ENCODE peak calls at places on chromosomes 5 and 9, in four cellular contexts. One of them, this sample, is unnamed.

GRCh38 chr5:33065146-33065545 is 354.0 kb downstream of the NPR3 start:
- DNase-seq in AG10803: no peak
- DNase-seq in retina: no peak
- DNase-seq in AG08395: no peak
- DNase-seq in this sample: no peak

GRCh38 chr9:34771023-34771422 is 61.1 kb upstream of the CCL21 start:
- DNase-seq in AG10803: no peak
- DNase-seq in retina: no peak
- DNase-seq in AG08395: no peak
- DNase-seq in this sample: no peak

GRCh38 chr5:88984040-88984439 is 101.1 kb upstream of the MEF2C start:
- DNase-seq in AG10803: no peak
- DNase-seq in retina: no peak
- DNase-seq in AG08395: no peak
- DNase-seq in this sample: no peak

GRCh38 chr9:89407070-89407469 is 88.8 kb downstream of the SECISBP2 start:
- DNase-seq in AG10803: no peak
- DNase-seq in retina: no peak
- DNase-seq in AG08395: no peak
- DNase-seq in this sample: no peak

GRCh38 chr5:91038180-91038808 is 344.8 kb downstream of the ARRDC3 start:
- DNase-seq in AG10803: peak
- DNase-seq in retina: no peak
- DNase-seq in AG08395: no peak
- DNase-seq in this sample: no peak

GRCh38 chr9:20725675-20726074 is 41.6 kb downstream of the FOCAD start:
- DNase-seq in AG10803: no peak
- DNase-seq in retina: no peak
- DNase-seq in AG08395: no peak
- DNase-seq in this sample: no peak

GRCh38 chr5:135740475-135740874 is 94.0 kb upstream of the SLC25A48 start:
- DNase-seq in AG10803: no peak
- DNase-seq in retina: no peak
- DNase-seq in AG08395: no peak
- DNase-seq in this sample: no peak

GRCh38 chr9:35790385-35791291 is 753 bp upstream of the NPR2 start:
- DNase-seq in AG10803: peak
- DNase-seq in retina: peak
- DNase-seq in AG08395: peak
- DNase-seq in this sample: peak

GRCh38 chr5:176339304-176339703 is 22.3 kb downstream of the KIAA1191 start:
- DNase-seq in AG10803: no peak
- DNase-seq in retina: no peak
- DNase-seq in AG08395: no peak
- DNase-seq in this sample: no peak

GRCh38 chr5:111507276-111507675 is 5.1 kb downstream of the STARD4 start:
- DNase-seq in AG10803: no peak
- DNase-seq in retina: no peak
- DNase-seq in AG08395: no peak
- DNase-seq in this sample: no peak

GRCh38 chr9:122217640-122218039 is 11.1 kb downstream of the LHX6 start:
- DNase-seq in AG10803: no peak
- DNase-seq in retina: no peak
- DNase-seq in AG08395: no peak
- DNase-seq in this sample: no peak

This sample was measured in neural progenitor cell.